ENCODE peak calls at places on chromosomes 3 and 15, in six cellular contexts. C is Peyer's patch, L is A673, Y is dorsolateral prefrontal cortex, S is choroid plexus epithelial cell, D is ovary. X is an unnamed sample.

GRCh38 chr3:24829011-24829581 is 334.4 kb upstream of the THRB start:
- DNase-seq in C (peak; percentile 53), L (peak; percentile 15), Y (peak; percentile 12), S (peak; percentile 5), D (no peak), X (no peak)

GRCh38 chr15:81097893-81098280 is 36.2 kb upstream of the CFAP161 start:
- DNase-seq in C (no peak), L (no peak), Y (peak; percentile 42), S (no peak), D (no peak), X (peak; percentile 28)

GRCh38 chr3:186806173-186807055 is at the start of gene RFC4:
- DNase-seq in C (peak; percentile 93), L (peak; percentile 94), Y (peak; percentile 92), S (peak; percentile 60), D (peak; percentile 76), X (peak; percentile 59)

GRCh38 chr3:150775001-150775599 is 12.1 kb upstream of the SIAH2 start:
- DNase-seq in C (no peak), L (no peak), Y (no peak), S (peak; percentile 68), D (no peak), X (peak; percentile 75)

GRCh38 chr15:25795712-25796111 is 67.4 kb downstream of the ATP10A start:
- DNase-seq in C (no peak), L (no peak), Y (no peak), S (no peak), D (no peak), X (no peak)

GRCh38 chr15:97929456-97930229 is 30.9 kb upstream of the ARRDC4 start:
- DNase-seq in C (no peak), L (no peak), Y (no peak), S (no peak), D (no peak), X (peak; percentile 22)

GRCh38 chr3:188446014-188446413 is 292.1 kb downstream of the LPP start:
- DNase-seq in C (no peak), L (no peak), Y (no peak), S (no peak), D (no peak), X (no peak)

GRCh38 chr15:29686445-29687203 is 135.6 kb downstream of the TJP1 start:
- DNase-seq in C (no peak), L (no peak), Y (no peak), S (no peak), D (no peak), X (no peak)

GRCh38 chr3:193346259-193346658 is 32.3 kb downstream of the ATP13A5 start:
- DNase-seq in C (no peak), L (no peak), Y (no peak), S (no peak), D (no peak), X (no peak)

GRCh38 chr15:38696120-38696727 is 131.6 kb upstream of the RASGRP1 start:
- DNase-seq in C (no peak), L (no peak), Y (no peak), S (peak; percentile 63), D (no peak), X (peak; percentile 47)

GRCh38 chr3:174377684-174378083 is 481.4 kb upstream of the NAALADL2 start:
- DNase-seq in C (no peak), L (no peak), Y (no peak), S (no peak), D (no peak), X (no peak)

GRCh38 chr15:64702816-64703631 is 72.4 kb downstream of the RBPMS2 start:
- DNase-seq in C (peak; percentile 98), L (peak; percentile 95), Y (peak; percentile 99), S (peak; percentile 89), D (peak; percentile 96), X (peak; percentile 80)

GRCh38 chr15:48682949-48683651 is 37.6 kb upstream of the FBN1 start:
- DNase-seq in C (no peak), L (no peak), Y (no peak), S (peak; percentile 85), D (peak; percentile 42), X (peak; percentile 94)

GRCh38 chr3:42277676-42278075 is 11.7 kb upstream of the CCK start:
- DNase-seq in C (no peak), L (no peak), Y (peak; percentile 70), S (no peak), D (no peak), X (no peak)

GRCh38 chr15:70356919-70357318 is 259.2 kb upstream of the TLE3 start:
- DNase-seq in C (no peak), L (no peak), Y (no peak), S (peak; percentile 24), D (no peak), X (peak; percentile 17)

GRCh38 chr15:72375846-72376581 is at the start of gene HEXA:
- DNase-seq in C (peak; percentile 97), L (peak; percentile 94), Y (peak; percentile 93), S (peak; percentile 98), D (peak; percentile 99), X (peak; percentile 90)
- TF ChIP-seq CTCF in C (peak; percentile 14), L (no peak), Y (peak; percentile 15), S (no peak), D (no peak), X (no peak)

GRCh38 chr3:13550257-13550693 is 1.4 kb downstream of the FBLN2 start:
- DNase-seq in C (no peak), L (no peak), Y (no peak), S (no peak), D (no peak), X (no peak)

GRCh38 chr3:13550791-13551360 is 2.0 kb downstream of the FBLN2 start:
- DNase-seq in C (no peak), L (no peak), Y (no peak), S (no peak), D (no peak), X (no peak)

GRCh38 chr3:13549513-13550256 is 760 bp downstream of the FBLN2 start:
- DNase-seq in C (no peak), L (no peak), Y (no peak), S (no peak), D (no peak), X (no peak)

GRCh38 chr3:13547591-13548371 is 1.1 kb upstream of the FBLN2 start:
- DNase-seq in C (no peak), L (no peak), Y (no peak), S (no peak), D (no peak), X (no peak)

DNA sequence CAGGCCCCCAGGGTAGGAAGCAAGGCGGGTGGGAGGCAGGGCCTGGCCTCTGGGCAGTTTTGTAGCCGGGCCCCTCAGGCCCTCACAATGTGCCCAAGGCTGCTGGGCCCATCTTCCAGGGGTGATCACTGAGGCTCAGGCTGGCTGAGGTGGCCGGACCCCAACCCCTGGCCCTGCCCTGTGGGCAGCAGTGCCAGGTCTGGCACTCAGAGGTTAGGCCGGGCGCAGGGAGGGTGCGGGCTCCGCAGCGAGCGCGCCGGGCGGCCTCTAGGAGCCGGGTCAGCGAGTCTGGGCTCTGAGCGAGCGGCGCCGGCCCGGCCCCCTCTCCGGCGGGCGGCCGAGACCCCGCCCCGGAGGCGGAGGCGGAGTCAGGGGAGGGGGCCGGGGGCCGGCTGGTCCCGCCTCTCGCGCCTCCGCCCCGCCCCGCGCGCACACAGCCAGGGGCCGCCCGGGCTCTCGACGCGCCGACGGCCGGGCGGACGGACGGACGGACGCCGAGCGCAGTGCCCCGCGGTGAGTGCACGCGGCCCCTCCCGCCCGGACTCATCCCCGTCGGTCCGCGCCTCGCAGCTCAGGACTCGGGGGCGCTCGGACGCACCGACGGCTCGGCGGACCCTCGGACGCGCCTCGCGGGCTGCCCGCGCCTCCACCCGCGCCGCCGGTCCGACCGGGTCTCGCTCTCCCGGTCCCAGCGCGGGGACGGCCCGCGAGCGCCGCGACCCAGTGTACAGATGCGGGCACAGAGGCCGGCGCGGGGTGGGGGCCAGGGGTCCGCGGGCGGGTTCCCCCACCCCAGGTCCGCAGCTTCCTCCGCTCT is at the start of gene FBLN2:
- DNase-seq in C (no peak), L (peak; percentile 23), Y (no peak), S (peak; percentile 55), D (no peak), X (no peak)
- H3K4me3 ChIP-seq in C (peak within 1 kb of the TSS; percentile 46), L (no peak within 1 kb of the TSS), Y (no peak within 1 kb of the TSS), S (peak within 1 kb of the TSS; percentile 49), D (peak within 1 kb of the TSS; percentile 28), X (peak within 1 kb of the TSS; percentile 13)

GRCh38 chr3:160758929-160759577 is 3.0 kb downstream of the PPM1L start:
- DNase-seq in C (no peak), L (no peak), Y (no peak), S (no peak), D (no peak), X (no peak)

GRCh38 chr3:160765211-160765610 is 9.2 kb downstream of the PPM1L start:
- DNase-seq in C (no peak), L (no peak), Y (no peak), S (no peak), D (no peak), X (no peak)

GRCh38 chr3:160757624-160758106 is 1.6 kb downstream of the PPM1L start:
- DNase-seq in C (no peak), L (no peak), Y (no peak), S (no peak), D (no peak), X (no peak)

GRCh38 chr3:160768031-160768430 is 12.0 kb downstream of the PPM1L start:
- DNase-seq in C (no peak), L (no peak), Y (no peak), S (no peak), D (no peak), X (no peak)

GRCh38 chr3:160763073-160763472 is 7.0 kb downstream of the PPM1L start:
- DNase-seq in C (no peak), L (no peak), Y (no peak), S (no peak), D (no peak), X (no peak)
- TF ChIP-seq CTCF in C (no peak), L (no peak), Y (no peak), S (no peak), D (no peak), X (no peak)

DNA sequence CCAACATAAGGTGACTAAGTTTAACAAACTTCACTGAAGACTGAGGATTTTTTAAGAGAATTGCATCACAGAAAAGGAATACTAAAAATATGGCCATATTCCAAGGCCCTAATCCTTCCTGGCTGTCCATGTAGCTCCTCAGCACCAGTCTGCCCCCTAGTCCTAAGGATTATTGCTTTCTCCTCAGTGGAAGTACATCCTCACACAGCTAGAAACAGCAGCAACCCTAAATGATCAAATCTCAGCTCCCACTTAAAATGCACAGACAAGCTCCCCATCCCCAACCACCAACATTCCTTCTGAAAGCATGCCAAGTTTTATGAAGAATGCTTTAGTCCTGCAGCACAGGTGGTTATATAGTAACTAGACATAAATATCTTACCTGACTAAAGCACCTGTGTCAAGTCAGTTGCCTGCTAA is 14.7 kb downstream of the ST3GAL6 start:
- DNase-seq in C (no peak), L (no peak), Y (no peak), S (peak; percentile 71), D (no peak), X (peak; percentile 85)
- H3K4me3 ChIP-seq in C (no peak overlapping the region), L (no peak overlapping the region), Y (no peak overlapping the region), S (no peak overlapping the region), D (no peak overlapping the region), X (no peak overlapping the region)